ENCODE peak calls at places on chromosomes 6 and 20, in nine cellular contexts. One of them, this sample, is unnamed.

GRCh38 chr6:37489697-37490336 is 9.9 kb downstream of the CCDC167 start:
- DNase-seq in RPMI7951: no peak
- DNase-seq in fibroblast of lung: no peak
- DNase-seq in SW480: no peak
- DNase-seq in globus pallidus: no peak
- DNase-seq in heart right ventricle: no peak
- DNase-seq in lower lobe of right lung: no peak
- DNase-seq in upper lobe of right lung: no peak
- DNase-seq in GM12864: no peak
- DNase-seq in this sample: peak

GRCh38 chr20:41183391-41183790 is 46.0 kb downstream of the PLCG1 start:
- DNase-seq in RPMI7951: no peak
- DNase-seq in fibroblast of lung: no peak
- DNase-seq in SW480: no peak
- DNase-seq in globus pallidus: no peak
- DNase-seq in heart right ventricle: no peak
- DNase-seq in lower lobe of right lung: peak
- DNase-seq in upper lobe of right lung: no peak
- DNase-seq in GM12864: no peak
- DNase-seq in this sample: no peak

GRCh38 chr6:13803581-13803980 is 10.8 kb downstream of the MCUR1 start:
- DNase-seq in RPMI7951: no peak
- DNase-seq in fibroblast of lung: no peak
- DNase-seq in SW480: no peak
- DNase-seq in globus pallidus: no peak
- DNase-seq in heart right ventricle: no peak
- DNase-seq in lower lobe of right lung: no peak
- DNase-seq in upper lobe of right lung: no peak
- DNase-seq in GM12864: no peak
- DNase-seq in this sample: no peak

GRCh38 chr20:57829805-57830514 is 120.1 kb upstream of the PMEPA1 start:
- DNase-seq in RPMI7951: no peak
- DNase-seq in fibroblast of lung: no peak
- DNase-seq in SW480: no peak
- DNase-seq in globus pallidus: no peak
- DNase-seq in heart right ventricle: no peak
- DNase-seq in lower lobe of right lung: no peak
- DNase-seq in upper lobe of right lung: no peak
- DNase-seq in GM12864: no peak
- DNase-seq in this sample: no peak

GRCh38 chr6:157242791-157243190 is 80.5 kb downstream of the TMEM242 start:
- DNase-seq in RPMI7951: no peak
- DNase-seq in fibroblast of lung: no peak
- DNase-seq in SW480: no peak
- DNase-seq in globus pallidus: no peak
- DNase-seq in heart right ventricle: no peak
- DNase-seq in lower lobe of right lung: no peak
- DNase-seq in upper lobe of right lung: no peak
- DNase-seq in GM12864: no peak
- DNase-seq in this sample: no peak

GRCh38 chr6:34157236-34157830 is 11.4 kb upstream of the GRM4 start:
- DNase-seq in RPMI7951: no peak
- DNase-seq in fibroblast of lung: no peak
- DNase-seq in SW480: no peak
- DNase-seq in globus pallidus: no peak
- DNase-seq in heart right ventricle: no peak
- DNase-seq in lower lobe of right lung: no peak
- DNase-seq in upper lobe of right lung: peak
- DNase-seq in GM12864: no peak
- DNase-seq in this sample: no peak

GRCh38 chr20:10536531-10536930 is 101.4 kb downstream of the SLX4IP start:
- DNase-seq in RPMI7951: no peak
- DNase-seq in fibroblast of lung: peak
- DNase-seq in SW480: peak
- DNase-seq in globus pallidus: no peak
- DNase-seq in heart right ventricle: no peak
- DNase-seq in lower lobe of right lung: peak
- DNase-seq in upper lobe of right lung: peak
- DNase-seq in GM12864: no peak
- DNase-seq in this sample: no peak

GRCh38 chr6:170243791-170244291 is 47.0 kb downstream of the DLL1 start:
- DNase-seq in RPMI7951: no peak
- DNase-seq in fibroblast of lung: no peak
- DNase-seq in SW480: no peak
- DNase-seq in globus pallidus: peak
- DNase-seq in heart right ventricle: no peak
- DNase-seq in lower lobe of right lung: no peak
- DNase-seq in upper lobe of right lung: no peak
- DNase-seq in GM12864: no peak
- DNase-seq in this sample: no peak

GRCh38 chr6:42249279-42249678 is 31.6 kb upstream of the MRPS10 start:
- DNase-seq in RPMI7951: no peak
- DNase-seq in fibroblast of lung: no peak
- DNase-seq in SW480: no peak
- DNase-seq in globus pallidus: no peak
- DNase-seq in heart right ventricle: peak
- DNase-seq in lower lobe of right lung: no peak
- DNase-seq in upper lobe of right lung: no peak
- DNase-seq in GM12864: no peak
- DNase-seq in this sample: no peak

GRCh38 chr6:7974932-7975763 is 64.6 kb upstream of the TXNDC5 start:
- DNase-seq in RPMI7951: peak
- DNase-seq in fibroblast of lung: peak
- DNase-seq in SW480: peak
- DNase-seq in globus pallidus: peak
- DNase-seq in heart right ventricle: peak
- DNase-seq in lower lobe of right lung: peak
- DNase-seq in upper lobe of right lung: peak
- DNase-seq in GM12864: no peak
- DNase-seq in this sample: peak

GRCh38 chr6:1390805-1391511 is 1.6 kb downstream of the FOXF2 start:
- DNase-seq in RPMI7951: peak
- DNase-seq in fibroblast of lung: no peak
- DNase-seq in SW480: peak
- DNase-seq in globus pallidus: no peak
- DNase-seq in heart right ventricle: no peak
- DNase-seq in lower lobe of right lung: no peak
- DNase-seq in upper lobe of right lung: no peak
- DNase-seq in GM12864: no peak
- DNase-seq in this sample: no peak

GRCh38 chr20:47607208-47607613 is 105.5 kb downstream of the NCOA3 start:
- DNase-seq in RPMI7951: peak
- DNase-seq in fibroblast of lung: peak
- DNase-seq in SW480: peak
- DNase-seq in globus pallidus: no peak
- DNase-seq in heart right ventricle: no peak
- DNase-seq in lower lobe of right lung: no peak
- DNase-seq in upper lobe of right lung: no peak
- DNase-seq in GM12864: no peak
- DNase-seq in this sample: no peak

This sample was measured in brain microvascular endothelial cell.